ENCODE peak calls at places on chromosomes 2 and 18, in seven cellular contexts. One of them, this sample, is unnamed.

GRCh38 chr2:238421695-238422035 is 5.1 kb upstream of the ASB1 start:
- DNase-seq in SK-MEL-5: no peak
- DNase-seq in ureter: no peak
- DNase-seq in nucleus accumbens: no peak
- DNase-seq in hepatocyte: no peak
- DNase-seq in AG04450: no peak
- DNase-seq in IMR-90: no peak
- DNase-seq in this sample: no peak

GRCh38 chr2:10159086-10159485 is 36.5 kb downstream of the RRM2 start:
- DNase-seq in SK-MEL-5: no peak
- DNase-seq in ureter: no peak
- DNase-seq in nucleus accumbens: no peak
- DNase-seq in hepatocyte: no peak
- DNase-seq in AG04450: no peak
- DNase-seq in IMR-90: no peak
- DNase-seq in this sample: peak

GRCh38 chr2:39990335-39990734 is 211.3 kb upstream of the THUMPD2 start:
- DNase-seq in SK-MEL-5: no peak
- DNase-seq in ureter: no peak
- DNase-seq in nucleus accumbens: no peak
- DNase-seq in hepatocyte: no peak
- DNase-seq in AG04450: no peak
- DNase-seq in IMR-90: peak
- DNase-seq in this sample: no peak

GRCh38 chr2:61566566-61566965 is 28.4 kb upstream of the XPO1 start:
- DNase-seq in SK-MEL-5: no peak
- DNase-seq in ureter: no peak
- DNase-seq in nucleus accumbens: no peak
- DNase-seq in hepatocyte: no peak
- DNase-seq in AG04450: no peak
- DNase-seq in IMR-90: no peak
- DNase-seq in this sample: no peak

GRCh38 chr2:240767341-240767740 is 52.7 kb downstream of the KIF1A start:
- DNase-seq in SK-MEL-5: no peak
- DNase-seq in ureter: no peak
- DNase-seq in nucleus accumbens: no peak
- DNase-seq in hepatocyte: no peak
- DNase-seq in AG04450: no peak
- DNase-seq in IMR-90: no peak
- DNase-seq in this sample: no peak

GRCh38 chr2:221494556-221494955 is 77.5 kb downstream of the EPHA4 start:
- DNase-seq in SK-MEL-5: no peak
- DNase-seq in ureter: no peak
- DNase-seq in nucleus accumbens: no peak
- DNase-seq in hepatocyte: no peak
- DNase-seq in AG04450: no peak
- DNase-seq in IMR-90: no peak
- DNase-seq in this sample: peak

GRCh38 chr2:156907806-156908205 is 349.7 kb upstream of the GALNT5 start:
- DNase-seq in SK-MEL-5: no peak
- DNase-seq in ureter: no peak
- DNase-seq in nucleus accumbens: no peak
- DNase-seq in hepatocyte: no peak
- DNase-seq in AG04450: no peak
- DNase-seq in IMR-90: peak
- DNase-seq in this sample: no peak

GRCh38 chr18:77208969-77209368 is 40.7 kb upstream of the GALR1 start:
- DNase-seq in SK-MEL-5: peak
- DNase-seq in ureter: no peak
- DNase-seq in nucleus accumbens: no peak
- DNase-seq in hepatocyte: no peak
- DNase-seq in AG04450: no peak
- DNase-seq in IMR-90: peak
- DNase-seq in this sample: no peak

GRCh38 chr2:160868891-160869290 is 291.3 kb upstream of the TANK start:
- DNase-seq in SK-MEL-5: no peak
- DNase-seq in ureter: no peak
- DNase-seq in nucleus accumbens: no peak
- DNase-seq in hepatocyte: no peak
- DNase-seq in AG04450: peak
- DNase-seq in IMR-90: peak
- DNase-seq in this sample: no peak

GRCh38 chr2:160388464-160389263 is 104.9 kb downstream of the RBMS1 start:
- DNase-seq in SK-MEL-5: no peak
- DNase-seq in ureter: no peak
- DNase-seq in nucleus accumbens: no peak
- DNase-seq in hepatocyte: no peak
- DNase-seq in AG04450: no peak
- DNase-seq in IMR-90: no peak
- DNase-seq in this sample: no peak

GRCh38 chr18:21004721-21005120 is 106.9 kb downstream of the ROCK1 start:
- DNase-seq in SK-MEL-5: no peak
- DNase-seq in ureter: no peak
- DNase-seq in nucleus accumbens: no peak
- DNase-seq in hepatocyte: peak
- DNase-seq in AG04450: peak
- DNase-seq in IMR-90: peak
- DNase-seq in this sample: no peak

GRCh38 chr18:75127143-75128021 is 81.6 kb downstream of the PTGR3 start:
- DNase-seq in SK-MEL-5: no peak
- DNase-seq in ureter: no peak
- DNase-seq in nucleus accumbens: no peak
- DNase-seq in hepatocyte: peak
- DNase-seq in AG04450: no peak
- DNase-seq in IMR-90: no peak
- DNase-seq in this sample: peak

GRCh38 chr18:78794031-78794430 is 185.6 kb upstream of the SALL3 start:
- DNase-seq in SK-MEL-5: no peak
- DNase-seq in ureter: no peak
- DNase-seq in nucleus accumbens: no peak
- DNase-seq in hepatocyte: no peak
- DNase-seq in AG04450: no peak
- DNase-seq in IMR-90: no peak
- DNase-seq in this sample: no peak

GRCh38 chr18:79404567-79404910 is 8.8 kb downstream of the NFATC1 start:
- DNase-seq in SK-MEL-5: no peak
- DNase-seq in ureter: no peak
- DNase-seq in nucleus accumbens: no peak
- DNase-seq in hepatocyte: no peak
- DNase-seq in AG04450: no peak
- DNase-seq in IMR-90: no peak
- DNase-seq in this sample: no peak

GRCh38 chr18:48475635-48476549 is 62.9 kb upstream of the CTIF start:
- DNase-seq in SK-MEL-5: peak
- DNase-seq in ureter: no peak
- DNase-seq in nucleus accumbens: peak
- DNase-seq in hepatocyte: peak
- DNase-seq in AG04450: peak
- DNase-seq in IMR-90: peak
- DNase-seq in this sample: peak

GRCh38 chr2:32626591-32627221 is 1.1 kb upstream of the TTC27 start:
- DNase-seq in SK-MEL-5: no peak
- DNase-seq in ureter: no peak
- DNase-seq in nucleus accumbens: no peak
- DNase-seq in hepatocyte: no peak
- DNase-seq in AG04450: no peak
- DNase-seq in IMR-90: no peak
- DNase-seq in this sample: no peak

GRCh38 chr2:42848270-42848669 is 55.9 kb upstream of the HAAO start:
- DNase-seq in SK-MEL-5: no peak
- DNase-seq in ureter: no peak
- DNase-seq in nucleus accumbens: no peak
- DNase-seq in hepatocyte: no peak
- DNase-seq in AG04450: no peak
- DNase-seq in IMR-90: no peak
- DNase-seq in this sample: peak

GRCh38 chr2:240605867-240606743 is 19.2 kb upstream of the GPR35 start:
- DNase-seq in SK-MEL-5: no peak
- DNase-seq in ureter: no peak
- DNase-seq in nucleus accumbens: no peak
- DNase-seq in hepatocyte: no peak
- DNase-seq in AG04450: no peak
- DNase-seq in IMR-90: no peak
- DNase-seq in this sample: no peak

GRCh38 chr2:97706112-97706511 is 7.3 kb upstream of the ZAP70 start:
- DNase-seq in SK-MEL-5: no peak
- DNase-seq in ureter: no peak
- DNase-seq in nucleus accumbens: no peak
- DNase-seq in hepatocyte: peak
- DNase-seq in AG04450: no peak
- DNase-seq in IMR-90: no peak
- DNase-seq in this sample: no peak

GRCh38 chr2:239392072-239392357 is 8.8 kb downstream of the HDAC4 start:
- DNase-seq in SK-MEL-5: no peak
- DNase-seq in ureter: no peak
- DNase-seq in nucleus accumbens: no peak
- DNase-seq in hepatocyte: no peak
- DNase-seq in AG04450: no peak
- DNase-seq in IMR-90: no peak
- DNase-seq in this sample: no peak

GRCh38 chr2:1818404-1818803 is 74.1 kb upstream of the PXDN start:
- DNase-seq in SK-MEL-5: no peak
- DNase-seq in ureter: no peak
- DNase-seq in nucleus accumbens: no peak
- DNase-seq in hepatocyte: peak
- DNase-seq in AG04450: no peak
- DNase-seq in IMR-90: peak
- DNase-seq in this sample: no peak

GRCh38 chr2:36173760-36174362 is 181.7 kb upstream of the CRIM1 start:
- DNase-seq in SK-MEL-5: peak
- DNase-seq in ureter: no peak
- DNase-seq in nucleus accumbens: no peak
- DNase-seq in hepatocyte: no peak
- DNase-seq in AG04450: no peak
- DNase-seq in IMR-90: no peak
- DNase-seq in this sample: peak

GRCh38 chr2:240898108-240898730 is 2.3 kb upstream of the MAB21L4 start:
- DNase-seq in SK-MEL-5: no peak
- DNase-seq in ureter: peak
- DNase-seq in nucleus accumbens: no peak
- DNase-seq in hepatocyte: no peak
- DNase-seq in AG04450: no peak
- DNase-seq in IMR-90: no peak
- DNase-seq in this sample: peak

GRCh38 chr2:132670104-132670960 is at the start of gene LYPD1:
- DNase-seq in SK-MEL-5: peak
- DNase-seq in ureter: no peak
- DNase-seq in nucleus accumbens: peak
- DNase-seq in hepatocyte: peak
- DNase-seq in AG04450: no peak
- DNase-seq in IMR-90: no peak
- DNase-seq in this sample: peak

GRCh38 chr2:237444026-237444425 is 30.1 kb upstream of the COL6A3 start:
- DNase-seq in SK-MEL-5: no peak
- DNase-seq in ureter: no peak
- DNase-seq in nucleus accumbens: no peak
- DNase-seq in hepatocyte: no peak
- DNase-seq in AG04450: no peak
- DNase-seq in IMR-90: no peak
- DNase-seq in this sample: no peak

GRCh38 chr18:22043837-22044236 is 125.6 kb upstream of the GATA6 start:
- DNase-seq in SK-MEL-5: no peak
- DNase-seq in ureter: no peak
- DNase-seq in nucleus accumbens: no peak
- DNase-seq in hepatocyte: no peak
- DNase-seq in AG04450: no peak
- DNase-seq in IMR-90: no peak
- DNase-seq in this sample: no peak

GRCh38 chr2:73243884-73244570 is 9.9 kb downstream of the CCT7 start:
- DNase-seq in SK-MEL-5: peak
- DNase-seq in ureter: no peak
- DNase-seq in nucleus accumbens: no peak
- DNase-seq in hepatocyte: no peak
- DNase-seq in AG04450: no peak
- DNase-seq in IMR-90: peak
- DNase-seq in this sample: peak

GRCh38 chr2:144942516-144943256 is 422.8 kb upstream of the ZEB2 start:
- DNase-seq in SK-MEL-5: peak
- DNase-seq in ureter: no peak
- DNase-seq in nucleus accumbens: no peak
- DNase-seq in hepatocyte: peak
- DNase-seq in AG04450: no peak
- DNase-seq in IMR-90: peak
- DNase-seq in this sample: no peak

GRCh38 chr2:232890896-232891601 is 21.0 kb downstream of the SNORC start:
- DNase-seq in SK-MEL-5: no peak
- DNase-seq in ureter: peak
- DNase-seq in nucleus accumbens: no peak
- DNase-seq in hepatocyte: peak
- DNase-seq in AG04450: no peak
- DNase-seq in IMR-90: peak
- DNase-seq in this sample: peak

GRCh38 chr2:86809481-86810121 is 18.9 kb upstream of the CD8A start:
- DNase-seq in SK-MEL-5: no peak
- DNase-seq in ureter: no peak
- DNase-seq in nucleus accumbens: no peak
- DNase-seq in hepatocyte: no peak
- DNase-seq in AG04450: no peak
- DNase-seq in IMR-90: no peak
- DNase-seq in this sample: no peak

GRCh38 chr2:45028276-45028675 is 19.0 kb upstream of the SIX2 start:
- DNase-seq in SK-MEL-5: no peak
- DNase-seq in ureter: no peak
- DNase-seq in nucleus accumbens: no peak
- DNase-seq in hepatocyte: no peak
- DNase-seq in AG04450: no peak
- DNase-seq in IMR-90: no peak
- DNase-seq in this sample: no peak

GRCh38 chr2:217075225-217075802 is 215.4 kb upstream of the TNP1 start:
- DNase-seq in SK-MEL-5: no peak
- DNase-seq in ureter: no peak
- DNase-seq in nucleus accumbens: no peak
- DNase-seq in hepatocyte: peak
- DNase-seq in AG04450: no peak
- DNase-seq in IMR-90: peak
- DNase-seq in this sample: peak

GRCh38 chr18:8930990-8931648 is 171.4 kb upstream of the NDUFV2 start:
- DNase-seq in SK-MEL-5: no peak
- DNase-seq in ureter: no peak
- DNase-seq in nucleus accumbens: no peak
- DNase-seq in hepatocyte: no peak
- DNase-seq in AG04450: no peak
- DNase-seq in IMR-90: no peak
- DNase-seq in this sample: no peak